ENCODE peak calls at places on chromosomes 1 and 21, in nine cellular contexts. C, L, A, E, S, Y, N, H and K are unnamed samples.

GRCh38 chr1:109769335-109770078 is 5.8 kb upstream of the EPS8L3 start:
- DNase-seq in C (no peak), L (no peak), A (peak; percentile 32), E (no peak), S (no peak), Y (no peak), N (peak; percentile 89), H (no peak), K (no peak)

GRCh38 chr1:3992103-3992556 is 92.1 kb upstream of the C1orf174 start:
- DNase-seq in C (no peak), L (no peak), A (no peak), E (peak; percentile 14), S (peak; percentile 3), Y (no peak), N (peak; percentile 3), H (no peak), K (no peak)

GRCh38 chr1:112762541-112763141 is 47.5 kb upstream of the PPM1J start:
- DNase-seq in C (no peak), L (no peak), A (no peak), E (no peak), S (no peak), Y (no peak), N (no peak), H (no peak), K (no peak)

GRCh38 chr1:204731997-204732396 is 46.5 kb upstream of the LRRN2 start:
- DNase-seq in C (no peak), L (no peak), A (no peak), E (no peak), S (no peak), Y (no peak), N (no peak), H (no peak), K (no peak)

GRCh38 chr1:51948491-51948915 is 42.0 kb downstream of the RAB3B start:
- DNase-seq in C (no peak), L (no peak), A (no peak), E (no peak), S (no peak), Y (no peak), N (no peak), H (no peak), K (no peak)

GRCh38 chr21:25881524-25882376 is 147.0 kb downstream of the GABPA start:
- DNase-seq in C (peak; percentile 72), L (peak; percentile 53), A (peak; percentile 66), E (peak; percentile 40), S (peak; percentile 71), Y (peak; percentile 82), N (peak; percentile 66), H (peak; percentile 26), K (no peak)

GRCh38 chr1:27658951-27659496 is 13.0 kb downstream of the IFI6 start:
- DNase-seq in C (peak; percentile 67), L (peak; percentile 52), A (peak; percentile 45), E (no peak), S (peak; percentile 29), Y (peak; percentile 70), N (peak; percentile 93), H (peak; percentile 22), K (no peak)

GRCh38 chr1:107538502-107538901 is 397.7 kb downstream of the NTNG1 start:
- DNase-seq in C (no peak), L (no peak), A (no peak), E (no peak), S (no peak), Y (no peak), N (no peak), H (no peak), K (no peak)

GRCh38 chr1:44842763-44843655 is at the start of gene PTCH2:
- DNase-seq in C (no peak), L (peak; percentile 33), A (peak; percentile 83), E (no peak), S (peak; percentile 82), Y (no peak), N (peak; percentile 70), H (no peak), K (no peak)

GRCh38 chr1:20386682-20387081 is 96.0 kb downstream of the VWA5B1 start:
- DNase-seq in C (no peak), L (no peak), A (no peak), E (no peak), S (no peak), Y (peak; percentile 59), N (no peak), H (no peak), K (no peak)

GRCh38 chr1:163836446-163836845 is 514.7 kb downstream of the NUF2 start:
- DNase-seq in C (no peak), L (no peak), A (no peak), E (no peak), S (no peak), Y (no peak), N (no peak), H (no peak), K (no peak)

GRCh38 chr1:207698822-207699483 is 52.9 kb upstream of the CD46 start:
- DNase-seq in C (peak; percentile 72), L (peak; percentile 9), A (peak; percentile 7), E (peak; percentile 6), S (peak; percentile 60), Y (peak; percentile 81), N (peak; percentile 76), H (no peak), K (no peak)

GRCh38 chr1:81179239-81179638 is 621.5 kb upstream of the ADGRL2 start:
- DNase-seq in C (no peak), L (no peak), A (peak; percentile 3), E (no peak), S (no peak), Y (no peak), N (peak; percentile 96), H (no peak), K (no peak)

GRCh38 chr1:67647036-67647798 is 37.8 kb upstream of the GADD45A start:
- DNase-seq in C (no peak), L (no peak), A (peak; percentile 31), E (no peak), S (no peak), Y (no peak), N (peak; percentile 28), H (no peak), K (no peak)